ENCODE peak calls at places on chromosomes 7 and 10, in eight cellular contexts. S is heart right ventricle, Z is upper lobe of right lung, M is aorta, Q is right cardiac atrium, E is foreskin keratinocyte, K is A549, X is lower lobe of right lung. D is an unnamed sample.

GRCh38 chr10:50294582-50294981 is 43.3 kb upstream of the ASAH2 start:
- ATAC-seq in S (no peak), Z (peak; percentile 33), M (no peak), Q (no peak), E (no peak), K (peak; percentile 13), X (peak; percentile 13), D (no peak)

GRCh38 chr10:34808789-34809745 is 6.0 kb downstream of the PARD3 start:
- ATAC-seq in S (peak; percentile 49), Z (peak; percentile 86), M (no peak), Q (peak; percentile 54), E (peak; percentile 32), K (no peak), X (peak; percentile 87), D (peak; percentile 27)

GRCh38 chr7:100210803-100211202 is 8.9 kb upstream of the PVRIG start:
- ATAC-seq in S (no peak), Z (no peak), M (no peak), Q (no peak), E (no peak), K (no peak), X (no peak), D (no peak)

GRCh38 chr10:86569335-86569734 is 47.7 kb upstream of the WAPL start:
- ATAC-seq in S (no peak), Z (no peak), M (no peak), Q (no peak), E (no peak), K (no peak), X (no peak), D (no peak)

GRCh38 chr10:116817780-116818343 is 31.4 kb upstream of the ENO4 start:
- ATAC-seq in S (no peak), Z (no peak), M (no peak), Q (no peak), E (no peak), K (no peak), X (no peak), D (no peak)

GRCh38 chr7:139750459-139751095 is 27.2 kb downstream of the HIPK2 start:
- ATAC-seq in S (no peak), Z (no peak), M (no peak), Q (no peak), E (no peak), K (no peak), X (no peak), D (no peak)

GRCh38 chr7:120276720-120277119 is 3.7 kb downstream of the KCND2 start:
- ATAC-seq in S (no peak), Z (no peak), M (no peak), Q (no peak), E (no peak), K (no peak), X (no peak), D (no peak)

GRCh38 chr7:24496031-24496430 is 77.2 kb upstream of the PALS2 start:
- ATAC-seq in S (no peak), Z (no peak), M (no peak), Q (no peak), E (no peak), K (no peak), X (no peak), D (no peak)

GRCh38 chr10:118790058-118790457 is 35.3 kb upstream of the CACUL1 start:
- ATAC-seq in S (no peak), Z (no peak), M (no peak), Q (no peak), E (no peak), K (no peak), X (no peak), D (no peak)

GRCh38 chr7:55181774-55182173 is 163.0 kb downstream of the EGFR start:
- ATAC-seq in S (no peak), Z (no peak), M (no peak), Q (no peak), E (no peak), K (no peak), X (no peak), D (no peak)

GRCh38 chr10:103968441-103969391 is 1.8 kb downstream of the SLK start:
- ATAC-seq in S (no peak), Z (no peak), M (no peak), Q (no peak), E (no peak), K (no peak), X (no peak), D (no peak)

GRCh38 chr10:79910836-79911235 is 38.1 kb downstream of the SFTPD start:
- ATAC-seq in S (no peak), Z (no peak), M (no peak), Q (no peak), E (no peak), K (no peak), X (no peak), D (no peak)

GRCh38 chr7:34087892-34088891 is 182.9 kb downstream of the BMPER start:
- ATAC-seq in S (no peak), Z (peak; percentile 82), M (peak; percentile 40), Q (peak; percentile 36), E (peak; percentile 83), K (peak; percentile 90), X (peak; percentile 69), D (peak; percentile 28)

GRCh38 chr7:149440222-149440621 is 20.6 kb downstream of the ZNF777 start:
- ATAC-seq in S (no peak), Z (no peak), M (no peak), Q (no peak), E (no peak), K (no peak), X (no peak), D (no peak)

DNA sequence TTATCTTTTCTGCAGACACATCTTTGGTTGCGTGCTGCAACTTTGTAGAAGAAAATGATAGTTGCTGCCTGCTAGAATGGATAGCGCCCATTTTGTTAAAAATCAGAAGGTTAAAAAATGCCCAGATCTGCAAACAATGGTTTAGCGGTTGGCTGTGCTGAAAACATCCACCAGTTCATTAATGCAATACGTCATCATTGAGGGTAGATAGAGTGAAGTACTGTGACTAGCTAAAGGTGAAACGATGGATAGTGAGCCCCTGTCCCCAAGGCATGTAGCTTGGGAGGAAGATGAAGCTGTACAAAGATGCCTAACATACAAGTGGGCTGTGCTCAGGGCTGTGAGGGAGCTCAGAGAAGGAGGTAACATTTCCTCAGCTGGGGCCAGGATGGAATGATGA is 48.4 kb downstream of the TEX36 start:
- ATAC-seq in S (no peak), Z (no peak), M (no peak), Q (no peak), E (no peak), K (no peak), X (no peak), D (no peak)
- H3K27ac ChIP-seq in S (no peak overlapping the region), Z (no peak overlapping the region), M (no peak overlapping the region), Q (no peak overlapping the region), E (no peak overlapping the region), K (no peak overlapping the region), X (no peak overlapping the region), D (no peak overlapping the region)

DNA sequence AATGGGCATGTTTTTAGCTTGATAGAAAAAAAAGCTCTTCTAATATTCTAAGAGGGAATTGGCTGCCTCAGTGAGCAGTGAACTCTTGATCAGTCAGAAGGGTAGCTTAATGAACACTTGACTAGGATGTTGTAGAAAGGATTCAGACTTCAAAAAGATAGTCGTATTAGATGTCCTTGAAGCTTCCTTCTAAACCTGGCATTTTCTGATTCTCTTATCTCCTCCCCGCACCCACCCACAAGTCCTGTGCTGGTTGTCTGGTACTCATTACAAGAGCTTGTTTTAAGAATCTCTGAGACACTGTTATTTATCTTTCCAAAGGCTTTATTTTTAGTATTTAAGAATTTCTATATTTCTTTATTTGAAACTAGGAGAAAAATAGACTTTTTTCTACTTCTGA is 7.4 kb upstream of the SMIM30 start:
- ATAC-seq in S (no peak), Z (no peak), M (no peak), Q (no peak), E (no peak), K (no peak), X (no peak), D (no peak)
- H3K27ac ChIP-seq in S (no peak overlapping the region), Z (no peak overlapping the region), M (no peak overlapping the region), Q (no peak overlapping the region), E (no peak overlapping the region), K (no peak overlapping the region), X (no peak overlapping the region), D (no peak overlapping the region)

DNA sequence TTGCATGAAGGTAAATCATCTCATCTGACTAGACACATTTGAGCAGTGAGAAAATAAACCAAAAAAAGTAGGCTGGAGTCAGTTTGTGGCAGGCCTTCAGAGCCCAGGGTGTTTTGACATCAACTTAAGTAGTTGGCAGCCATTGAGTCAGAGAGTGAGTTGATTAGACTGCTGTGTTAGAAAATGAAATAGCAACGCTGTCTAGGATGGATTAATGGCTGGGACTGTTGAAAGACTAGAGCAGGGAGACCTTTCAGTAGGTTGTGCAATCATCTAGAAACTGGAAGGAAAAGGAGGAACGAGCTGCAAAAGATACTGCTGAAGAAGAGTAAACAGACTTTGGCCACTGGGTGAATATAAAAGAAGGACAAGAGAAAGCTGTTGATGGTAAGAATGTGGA is 28.6 kb upstream of the TRIL start:
- ATAC-seq in S (peak; percentile 77), Z (peak; percentile 75), M (peak; percentile 71), Q (peak; percentile 93), E (no peak), K (no peak), X (peak; percentile 80), D (peak; percentile 85)
- H3K27ac ChIP-seq in S (peak overlapping the region; percentile 40), Z (peak overlapping the region; percentile 30), M (no peak overlapping the region), Q (no peak overlapping the region), E (no peak overlapping the region), K (no peak overlapping the region), X (no peak overlapping the region), D (peak overlapping the region; percentile 55)

GRCh38 chr7:7857143-7857583 is 111.4 kb upstream of the GLCCI1 start:
- ATAC-seq in S (peak; percentile 42), Z (no peak), M (no peak), Q (no peak), E (no peak), K (no peak), X (no peak), D (no peak)
- H3K27ac ChIP-seq in S (no peak overlapping the region), Z (no peak overlapping the region), M (no peak overlapping the region), Q (no peak overlapping the region), E (no peak overlapping the region), K (no peak overlapping the region), X (no peak overlapping the region), D (no peak overlapping the region)

GRCh38 chr10:78747366-78747955 is 321.3 kb upstream of the ZMIZ1 start:
- ATAC-seq in S (no peak), Z (no peak), M (no peak), Q (peak; percentile 34), E (no peak), K (no peak), X (no peak), D (no peak)
- H3K27ac ChIP-seq in S (no peak overlapping the region), Z (no peak overlapping the region), M (no peak overlapping the region), Q (peak overlapping the region; percentile 25), E (no peak overlapping the region), K (no peak overlapping the region), X (no peak overlapping the region), D (no peak overlapping the region)

GRCh38 chr10:97584060-97584797 is at the start of gene HOGA1:
- ATAC-seq in S (peak; percentile 92), Z (peak; percentile 83), M (peak; percentile 91), Q (peak; percentile 94), E (peak; percentile 95), K (peak; percentile 97), X (peak; percentile 73), D (peak; percentile 86)
- H3K27ac ChIP-seq in S (peak within 1 kb of the TSS; percentile 62), Z (no peak within 1 kb of the TSS), M (no peak within 1 kb of the TSS), Q (peak within 1 kb of the TSS; percentile 95), E (no peak within 1 kb of the TSS), K (peak within 1 kb of the TSS; percentile 80), X (no peak within 1 kb of the TSS), D (no peak within 1 kb of the TSS)

GRCh38 chr10:57785068-57785467 is 482.6 kb downstream of the IPMK start:
- ATAC-seq in S (no peak), Z (peak; percentile 56), M (no peak), Q (no peak), E (peak; percentile 14), K (no peak), X (no peak), D (no peak)
- H3K27ac ChIP-seq in S (no peak overlapping the region), Z (no peak overlapping the region), M (no peak overlapping the region), Q (no peak overlapping the region), E (no peak overlapping the region), K (no peak overlapping the region), X (no peak overlapping the region), D (no peak overlapping the region)

D was measured in gastroesophageal sphincter.